ENCODE peak calls at places on chromosome 19, in ten cellular contexts. J, P, R, D, L, N, W, Y, V and I are unnamed samples.
A peak's percentile ranks its signal among the peaks of the same experiment; 100 is the strongest.

GRCh38 chr19:55173186-55173716 is 6.8 kb upstream of the DNAAF3 start:
- DNase-seq in N (no peak), D (no peak), V (no peak), Y (no peak), P (no peak), J (no peak), L (no peak), R (no peak), W (no peak), I (no peak)

GRCh38 chr19:16460454-16460853 is 11.3 kb downstream of the EPS15L1 start:
- DNase-seq in N (no peak), R (no peak), W (no peak), Y (no peak), L (no peak), P (no peak), V (no peak), J (peak; percentile 36), D (no peak), I (no peak)

GRCh38 chr19:2627319-2627829 is 75.1 kb downstream of the GNG7 start:
- DNase-seq in V (peak; percentile 95), D (peak; percentile 57), Y (peak; percentile 98), R (peak; percentile 79), J (peak; percentile 18), W (no peak), L (peak; percentile 94), N (no peak), P (no peak), I (no peak)

GRCh38 chr19:12202250-12202649 is 39.4 kb downstream of the ZNF136 start:
- DNase-seq in V (no peak), P (no peak), W (no peak), J (no peak), N (peak; percentile 78), Y (no peak), D (peak; percentile 64), R (peak; percentile 63), L (no peak), I (no peak)

GRCh38 chr19:34644991-34645461 is 31.9 kb downstream of the SCGB2B2 start:
- DNase-seq in P (no peak), R (no peak), V (no peak), J (no peak), D (no peak), Y (no peak), W (no peak), L (peak; percentile 44), N (no peak), I (no peak)

GRCh38 chr19:30884146-30884812 is 465.0 kb downstream of the TSHZ3 start:
- DNase-seq in W (no peak), V (no peak), R (no peak), N (no peak), Y (no peak), J (no peak), L (no peak), D (no peak), P (no peak), I (no peak)

GRCh38 chr19:55435020-55435419 is 8.1 kb downstream of the SHISA7 start:
- DNase-seq in D (no peak), P (no peak), R (no peak), J (no peak), N (no peak), L (no peak), V (no peak), Y (no peak), W (no peak), I (no peak)

GRCh38 chr19:10747271-10747670 is 29.4 kb downstream of the DNM2 start:
- DNase-seq in P (no peak), Y (no peak), J (no peak), N (peak; percentile 90), W (no peak), L (no peak), R (no peak), V (no peak), D (no peak), I (no peak)

GRCh38 chr19:10981496-10981895 is 20.7 kb downstream of the SMARCA4 start:
- DNase-seq in P (no peak), L (no peak), N (no peak), V (no peak), Y (no peak), D (no peak), R (no peak), W (no peak), J (no peak), I (no peak)

GRCh38 chr19:40756502-40757110 is 5.6 kb downstream of the SNRPA start:
- DNase-seq in R (peak; percentile 77), D (peak; percentile 16), V (no peak), P (no peak), W (no peak), L (no peak), Y (no peak), N (no peak), J (no peak), I (no peak)

GRCh38 chr19:46890423-46891170 is 29.8 kb downstream of the ARHGAP35 start:
- DNase-seq in L (no peak), N (no peak), Y (no peak), V (peak; percentile 86), P (no peak), W (no peak), D (no peak), J (no peak), R (no peak), I (no peak)

GRCh38 chr19:279656-280055 is 11.5 kb downstream of the PLPP2 start:
- DNase-seq in N (no peak), W (no peak), L (no peak), R (no peak), Y (no peak), V (no peak), J (no peak), D (no peak), P (no peak), I (no peak)